ENCODE peak calls at places on chromosomes 11 and 22, in five cellular contexts. X, W, B, I and Q are unnamed samples.

GRCh38 chr22:37187891-37188761 is at the start of gene C1QTNF6:
- DNase-seq in B (no peak), I (no peak), X (no peak), W (no peak), Q (no peak)

GRCh38 chr22:35589071-35589735 is 27.9 kb downstream of the MB start:
- DNase-seq in I (peak), X (no peak), W (peak), B (no peak), Q (peak)

GRCh38 chr11:111570796-111571195 is 30.3 kb downstream of the LAYN start:
- DNase-seq in I (no peak), W (no peak), X (no peak), B (no peak), Q (no peak)

GRCh38 chr11:62336949-62337681 is at the start of gene ASRGL1:
- DNase-seq in I (peak), W (peak), X (peak), B (peak), Q (peak)

GRCh38 chr11:17752144-17752543 is 17.6 kb downstream of the KCNC1 start:
- DNase-seq in W (no peak), X (no peak), B (no peak), I (no peak), Q (no peak)

GRCh38 chr11:112564228-112564955 is 303.7 kb upstream of the PLET1 start:
- DNase-seq in B (no peak), I (no peak), W (no peak), X (no peak), Q (no peak)

GRCh38 chr11:21474529-21474928 is 718.4 kb upstream of the ANO5 start:
- DNase-seq in X (no peak), W (no peak), I (no peak), B (no peak), Q (no peak)

GRCh38 chr11:113035708-113036107 is 74.5 kb downstream of the NCAM1 start:
- DNase-seq in X (no peak), I (no peak), B (no peak), W (no peak), Q (no peak)

GRCh38 chr22:20249797-20250354 is 18.2 kb downstream of the RTN4R start:
- DNase-seq in X (no peak), W (no peak), I (no peak), B (no peak), Q (no peak)

GRCh38 chr11:78941226-78941851 is 366.7 kb upstream of the NARS2 start:
- DNase-seq in X (no peak), I (no peak), W (no peak), B (no peak), Q (no peak)

GRCh38 chr11:28123151-28123571 is 15.0 kb downstream of the METTL15 start:
- DNase-seq in W (no peak), X (no peak), I (no peak), B (no peak), Q (no peak)

GRCh38 chr22:40676644-40677043 is 2.6 kb upstream of the MCHR1 start:
- DNase-seq in B (no peak), W (no peak), I (no peak), X (no peak), Q (no peak)

GRCh38 chr22:33000342-33001280 is 57.6 kb downstream of the SYN3 start:
- DNase-seq in I (peak), X (peak), B (no peak), W (no peak), Q (peak)

GRCh38 chr11:34606326-34607120 is 14.4 kb upstream of the EHF start:
- DNase-seq in I (no peak), X (no peak), B (no peak), W (no peak), Q (no peak)

GRCh38 chr22:19805821-19806212 is 45.2 kb downstream of the TBX1 start:
- DNase-seq in I (peak), W (no peak), B (no peak), X (peak), Q (no peak)

GRCh38 chr11:62157603-62158002 is 32.4 kb upstream of the SCGB1D1 start:
- DNase-seq in I (no peak), B (no peak), W (no peak), X (no peak), Q (no peak)

GRCh38 chr11:17531818-17532131 is 12.4 kb downstream of the USH1C start:
- DNase-seq in W (no peak), X (no peak), I (peak), B (no peak), Q (peak)

GRCh38 chr11:19183641-19184040 is 18.1 kb downstream of the CSRP3 start:
- DNase-seq in I (no peak), X (no peak), B (no peak), W (no peak), Q (no peak)

GRCh38 chr22:26529345-26529744 is 17.1 kb upstream of the TFIP11 start:
- DNase-seq in B (no peak), I (no peak), W (no peak), X (no peak), Q (peak)

GRCh38 chr11:47259178-47259977 is 1.6 kb downstream of the NR1H3 start:
- DNase-seq in I (peak), X (peak), B (no peak), W (no peak), Q (peak)

GRCh38 chr11:76139317-76139716 is 67.0 kb downstream of the WNT11 start:
- DNase-seq in X (no peak), W (no peak), I (no peak), B (no peak), Q (no peak)

GRCh38 chr11:17593466-17594245 is 46.6 kb downstream of the OTOG start:
- DNase-seq in W (no peak), B (no peak), X (peak), I (peak), Q (no peak)

GRCh38 chr11:62921573-62922188 is 518 bp upstream of the CHRM1 start:
- DNase-seq in X (no peak), W (no peak), I (no peak), B (no peak), Q (no peak)

GRCh38 chr22:17213976-17214375 is 5.3 kb downstream of the ADA2 start:
- DNase-seq in W (peak), X (peak), I (no peak), B (peak), Q (peak)

GRCh38 chr11:112352907-112353306 is 92.2 kb upstream of the PLET1 start:
- DNase-seq in I (no peak), B (no peak), W (no peak), X (no peak), Q (no peak)

GRCh38 chr11:33701831-33702230 is 1.2 kb upstream of the C11orf91 start:
- DNase-seq in B (no peak), I (no peak), W (no peak), X (no peak), Q (no peak)

GRCh38 chr11:98036810-98037209 is 983.9 kb upstream of the CNTN5 start:
- DNase-seq in I (no peak), B (no peak), W (no peak), X (no peak), Q (no peak)

GRCh38 chr22:25113316-25113721 is 86.3 kb upstream of the CRYBB3 start:
- DNase-seq in X (no peak), B (no peak), I (no peak), W (no peak), Q (no peak)

GRCh38 chr22:22834204-22834603 is 53.4 kb upstream of the IGLL5 start:
- DNase-seq in X (no peak), B (no peak), W (no peak), I (no peak), Q (no peak)

GRCh38 chr22:21952586-21953571 is at the start of gene PPM1F:
- DNase-seq in I (peak), W (no peak), X (peak), B (peak), Q (peak)

GRCh38 chr11:19595840-19596751 is 116.5 kb upstream of the NAV2 start:
- DNase-seq in I (no peak), B (no peak), W (no peak), X (no peak), Q (no peak)

GRCh38 chr11:63845305-63845704 is 6.4 kb downstream of the MARK2 start:
- DNase-seq in W (no peak), I (no peak), B (no peak), X (no peak), Q (no peak)

GRCh38 chr11:121661796-121662508 is 209.2 kb upstream of the SORL1-AS1 start:
- DNase-seq in X (no peak), B (no peak), I (no peak), W (no peak), Q (no peak)

GRCh38 chr11:117717485-117718314 is 79.3 kb downstream of the DSCAML1 start:
- DNase-seq in B (no peak), X (no peak), W (no peak), I (peak), Q (peak)

GRCh38 chr11:96098511-96099241 is 174.8 kb upstream of the MTMR2 start:
- DNase-seq in X (no peak), I (peak), B (no peak), W (no peak), Q (peak)